ENCODE peak calls at places on chromosomes 13 and 19, in six cellular contexts. A, X, U, H, W and F are unnamed samples.

GRCh38 chr19:41424335-41425173 is 2.6 kb downstream of the B3GNT8 start:
- DNase-seq in A (no peak), X (peak; percentile 62), U (no peak), H (no peak), W (no peak), F (no peak)

GRCh38 chr19:52170863-52171320 is 529 bp downstream of the ZNF836 start:
- DNase-seq in A (peak; percentile 41), X (no peak), U (no peak), H (peak; percentile 38), W (no peak), F (no peak)

GRCh38 chr13:60370343-60370742 is 26.7 kb upstream of the TDRD3 start:
- DNase-seq in A (no peak), X (no peak), U (no peak), H (no peak), W (no peak), F (no peak)

GRCh38 chr13:44117351-44117750 is 237.6 kb downstream of the LACC1 start:
- DNase-seq in A (no peak), X (no peak), U (no peak), H (no peak), W (peak; percentile 48), F (no peak)

GRCh38 chr19:10036601-10037071 is 23.4 kb downstream of the RDH8 start:
- DNase-seq in A (no peak), X (no peak), U (no peak), H (no peak), W (no peak), F (no peak)

GRCh38 chr13:77492982-77493381 is 42.5 kb upstream of the SCEL start:
- DNase-seq in A (no peak), X (no peak), U (no peak), H (no peak), W (no peak), F (no peak)

GRCh38 chr19:46977548-46977947 is 42.1 kb upstream of the NPAS1 start:
- DNase-seq in A (no peak), X (no peak), U (no peak), H (peak; percentile 14), W (no peak), F (no peak)

GRCh38 chr13:48990900-48991299 is 15.2 kb downstream of the FNDC3A start:
- DNase-seq in A (no peak), X (no peak), U (no peak), H (no peak), W (no peak), F (no peak)

GRCh38 chr19:52941941-52942370 is 18.7 kb upstream of the ZNF888 start:
- DNase-seq in A (peak; percentile 41), X (no peak), U (no peak), H (peak; percentile 43), W (peak; percentile 20), F (peak; percentile 72)

GRCh38 chr19:41599175-41599966 is 23.4 kb downstream of the CEACAM21 start:
- DNase-seq in A (no peak), X (no peak), U (no peak), H (no peak), W (no peak), F (no peak)

GRCh38 chr13:112859817-112860190 is 109.2 kb upstream of the MCF2L start:
- DNase-seq in A (peak; percentile 52), X (no peak), U (no peak), H (no peak), W (peak; percentile 82), F (no peak)

GRCh38 chr19:53102701-53103140 is 501 bp downstream of the ZNF160 start:
- DNase-seq in A (peak; percentile 26), X (no peak), U (no peak), H (peak; percentile 46), W (peak; percentile 31), F (no peak)

GRCh38 chr19:46660601-46661019 is 372 bp downstream of the DACT3 start:
- DNase-seq in A (peak; percentile 60), X (no peak), U (no peak), H (peak; percentile 59), W (no peak), F (no peak)

GRCh38 chr13:29543230-29544215 is 52.0 kb downstream of the SLC7A1 start:
- DNase-seq in A (no peak), X (no peak), U (no peak), H (no peak), W (peak; percentile 60), F (no peak)

GRCh38 chr19:10891360-10892108 is 20.2 kb downstream of the CARM1 start:
- DNase-seq in A (no peak), X (no peak), U (no peak), H (peak; percentile 54), W (no peak), F (no peak)

GRCh38 chr13:99371956-99372355 is 64.8 kb upstream of the GPR183 start:
- DNase-seq in A (no peak), X (no peak), U (no peak), H (no peak), W (no peak), F (no peak)

GRCh38 chr13:74931698-74932433 is 550.1 kb downstream of the TBC1D4 start:
- DNase-seq in A (no peak), X (no peak), U (no peak), H (no peak), W (no peak), F (no peak)

GRCh38 chr19:6588508-6589345 is 2.2 kb downstream of the CD70 start:
- DNase-seq in A (no peak), X (no peak), U (no peak), H (no peak), W (no peak), F (no peak)

GRCh38 chr19:48292798-48293197 is 22.9 kb downstream of the ZNF114 start:
- DNase-seq in A (no peak), X (no peak), U (no peak), H (no peak), W (peak; percentile 93), F (no peak)

DNA sequence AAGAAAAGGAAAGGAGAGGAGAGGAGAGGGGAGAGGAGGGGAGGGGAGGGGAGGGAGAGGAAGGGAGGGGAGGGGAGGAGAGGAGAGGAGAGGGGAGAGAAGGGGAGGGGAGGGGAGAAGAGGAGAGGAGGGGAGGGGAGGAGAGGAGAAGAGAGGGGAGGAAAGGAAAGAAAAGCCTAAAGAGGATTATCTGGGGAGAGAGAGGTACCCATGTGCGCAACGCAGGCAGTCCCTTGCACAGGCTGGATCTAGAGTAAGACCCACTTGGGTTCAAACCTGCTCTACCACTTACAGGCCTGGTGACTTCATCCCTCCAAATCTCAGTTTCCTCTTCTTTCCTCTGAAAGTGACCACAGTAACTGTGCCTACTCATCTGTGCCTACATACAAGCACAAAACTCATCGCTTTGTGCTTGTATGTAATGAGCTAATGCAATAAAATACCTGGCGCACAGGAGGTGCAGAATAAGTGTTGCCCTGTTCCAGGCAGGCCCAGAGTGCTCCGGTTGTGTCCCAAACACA is 753 bp upstream of the MAP1S start:
- DNase-seq in A (no peak), X (no peak), U (no peak), H (no peak), W (no peak), F (no peak)
- H3K27ac ChIP-seq in A (no peak overlapping the region), X (peak overlapping the region; percentile 89), U (no peak overlapping the region), H (no peak overlapping the region), W (no peak overlapping the region), F (no peak overlapping the region)

DNA sequence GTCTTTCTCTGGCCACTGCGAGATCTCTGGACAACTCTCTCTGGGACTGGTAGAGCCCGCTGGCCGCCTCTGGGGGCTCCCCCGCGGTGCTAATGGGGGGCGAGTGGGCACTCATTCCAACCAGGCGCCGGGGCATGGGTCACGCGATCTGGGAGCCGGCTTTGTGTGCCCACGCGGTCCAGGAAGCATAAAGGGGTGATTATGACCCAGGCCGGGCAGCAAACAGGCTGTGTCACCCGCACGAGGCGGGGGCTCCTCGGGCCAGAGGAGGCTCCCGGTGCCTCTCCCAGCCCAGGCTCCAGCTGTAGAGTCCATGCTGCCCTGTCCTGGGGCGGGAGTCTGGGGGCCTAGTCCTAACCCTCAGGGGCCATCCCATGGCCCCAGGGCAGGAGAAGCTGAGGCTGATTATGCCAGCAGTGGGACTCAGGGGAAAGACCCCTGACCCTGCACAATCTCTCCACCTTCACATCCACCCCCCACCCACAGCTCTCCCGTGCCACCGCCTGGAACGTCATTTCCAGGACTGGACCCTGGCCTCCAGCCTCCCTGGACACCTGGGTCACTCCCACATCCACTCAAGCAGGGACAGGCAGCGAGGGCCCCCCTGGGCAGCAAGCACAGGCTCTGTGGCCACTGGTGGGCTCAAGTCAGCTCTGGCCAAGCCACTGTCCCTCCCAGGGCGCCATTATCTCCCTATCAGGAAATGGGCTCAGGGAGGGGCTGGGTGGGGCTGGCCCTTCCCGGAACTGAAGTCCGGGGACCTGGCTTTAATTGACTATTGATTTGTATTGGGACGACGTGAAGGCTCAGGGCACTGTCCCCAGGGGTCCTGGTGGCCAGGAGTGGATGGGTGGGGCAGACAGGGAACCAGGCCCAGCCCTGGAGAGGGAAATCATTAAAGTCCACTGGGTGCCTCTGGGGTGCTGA is 50.0 kb downstream of the PTPRS start:
- DNase-seq in A (no peak), X (no peak), U (no peak), H (no peak), W (no peak), F (no peak)
- H3K4me1 ChIP-seq in A (peaks cover 35% of the 10 kb centered on the region), X (peaks cover 12% of the 10 kb centered on the region), U (peaks cover 11% of the 10 kb centered on the region), H (peaks cover 32% of the 10 kb centered on the region), W (peaks cover 10% of the 10 kb centered on the region), F (peaks cover 10% of the 10 kb centered on the region)

GRCh38 chr13:27959976-27960361 is 9.1 kb downstream of the CDX2 start:
- DNase-seq in A (no peak), X (no peak), U (no peak), H (no peak), W (no peak), F (no peak)

GRCh38 chr13:27961227-27962085 is 7.7 kb downstream of the CDX2 start:
- DNase-seq in A (no peak), X (no peak), U (no peak), H (no peak), W (no peak), F (no peak)

GRCh38 chr13:27958928-27959539 is 10.1 kb downstream of the CDX2 start:
- DNase-seq in A (no peak), X (no peak), U (no peak), H (no peak), W (no peak), F (no peak)

GRCh38 chr13:27962128-27962841 is 6.8 kb downstream of the CDX2 start:
- DNase-seq in A (no peak), X (no peak), U (no peak), H (no peak), W (no peak), F (no peak)

GRCh38 chr13:27960362-27961226 is 8.5 kb downstream of the CDX2 start:
- DNase-seq in A (no peak), X (peak; percentile 57), U (no peak), H (no peak), W (no peak), F (no peak)
- TF ChIP-seq CTCF in A (no peak), X (no peak), U (no peak), H (no peak), W (peak; percentile 25), F (no peak)

DNA sequence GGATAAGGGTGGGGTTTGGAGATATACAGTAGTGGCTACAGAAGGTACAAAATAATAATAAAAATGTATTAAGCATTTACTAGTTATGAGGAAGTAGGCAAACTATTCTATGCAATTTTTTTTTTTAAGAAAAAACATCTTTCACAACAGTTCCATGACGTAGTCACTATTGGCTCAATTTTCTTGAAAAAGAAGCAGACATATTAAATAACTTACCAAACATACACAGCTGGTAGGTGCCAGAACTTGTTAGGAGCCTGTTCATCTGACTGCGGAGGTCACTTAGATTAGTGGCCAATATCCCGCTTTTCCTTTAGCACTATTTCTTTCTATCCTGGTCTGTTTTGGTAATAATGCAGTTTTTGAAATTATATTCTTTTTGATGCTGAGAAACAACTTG is 593.5 kb downstream of the KCTD12 start:
- DNase-seq in A (no peak), X (no peak), U (no peak), H (no peak), W (no peak), F (no peak)
- H3K27ac ChIP-seq in A (no peak overlapping the region), X (no peak overlapping the region), U (peak overlapping the region; percentile 48), H (no peak overlapping the region), W (no peak overlapping the region), F (peak overlapping the region; percentile 38)